ENCODE peak calls at places on chromosomes 6 and 20, in five cellular contexts. X is hepatocyte, B is MM.1S, U is GM23338, E is HCT116. L is an unnamed sample.

GRCh38 chr6:41736207-41736710 is 851 bp upstream of the TFEB start:
- DNase-seq in X (no peak), B (no peak), U (peak; percentile 54), E (no peak), L (no peak)

GRCh38 chr6:42702200-42702599 is 20.2 kb downstream of the PRPH2 start:
- DNase-seq in X (no peak), B (peak; percentile 65), U (no peak), E (peak; percentile 36), L (no peak)

GRCh38 chr6:25010917-25011625 is 75.3 kb upstream of the RIPOR2 start:
- DNase-seq in X (no peak), B (no peak), U (no peak), E (no peak), L (no peak)

GRCh38 chr6:44960898-44961297 is 367.2 kb upstream of the RUNX2 start:
- DNase-seq in X (peak; percentile 6), B (peak; percentile 39), U (no peak), E (peak; percentile 23), L (no peak)

GRCh38 chr20:51902933-51903332 is 100.6 kb upstream of the SALL4 start:
- DNase-seq in X (no peak), B (no peak), U (no peak), E (no peak), L (no peak)

GRCh38 chr6:30725713-30726505 is 5.8 kb downstream of the TUBB start:
- DNase-seq in X (no peak), B (no peak), U (peak; percentile 63), E (no peak), L (peak; percentile 38)

GRCh38 chr6:147285087-147285855 is 81.1 kb downstream of the STXBP5 start:
- DNase-seq in X (peak; percentile 55), B (peak; percentile 37), U (peak; percentile 68), E (peak; percentile 34), L (peak; percentile 40)

GRCh38 chr20:37384683-37385174 is 38.8 kb downstream of the SRC start:
- DNase-seq in X (peak; percentile 71), B (peak; percentile 63), U (peak; percentile 76), E (no peak), L (peak; percentile 74)

GRCh38 chr6:120077489-120077888 is 727.9 kb upstream of the MAN1A1 start:
- DNase-seq in X (peak; percentile 46), B (peak; percentile 10), U (peak; percentile 68), E (peak; percentile 23), L (peak; percentile 29)

GRCh38 chr6:17093692-17094091 is 8.2 kb upstream of the STMND1 start:
- DNase-seq in X (no peak), B (no peak), U (peak; percentile 72), E (no peak), L (no peak)

GRCh38 chr20:47360489-47361267 is 4.2 kb upstream of the ZMYND8 start:
- DNase-seq in X (peak; percentile 85), B (no peak), U (peak; percentile 86), E (peak; percentile 60), L (no peak)

GRCh38 chr6:1809359-1809988 is 199.8 kb downstream of the FOXC1 start:
- DNase-seq in X (no peak), B (no peak), U (no peak), E (no peak), L (no peak)

GRCh38 chr20:55582498-55582897 is 422.8 kb downstream of the CBLN4 start:
- DNase-seq in X (no peak), B (no peak), U (no peak), E (no peak), L (no peak)

GRCh38 chr6:10140121-10140520 is 274.8 kb downstream of the TFAP2A start:
- DNase-seq in X (no peak), B (no peak), U (no peak), E (no peak), L (no peak)

GRCh38 chr6:16450285-16450684 is 211.9 kb downstream of the GMPR start:
- DNase-seq in X (peak; percentile 20), B (no peak), U (no peak), E (peak; percentile 38), L (no peak)

GRCh38 chr6:7080311-7080710 is 27.4 kb upstream of the RREB1 start:
- DNase-seq in X (no peak), B (no peak), U (no peak), E (no peak), L (no peak)

GRCh38 chr6:153484056-153484455 is 353.0 kb upstream of the RGS17 start:
- DNase-seq in X (no peak), B (no peak), U (no peak), E (no peak), L (no peak)

GRCh38 chr6:2714359-2714895 is 36.3 kb downstream of the MYLK4 start:
- DNase-seq in X (no peak), B (no peak), U (no peak), E (no peak), L (no peak)

GRCh38 chr6:142901616-142902015 is 43.4 kb downstream of the HIVEP2 start:
- DNase-seq in X (no peak), B (no peak), U (no peak), E (no peak), L (no peak)

GRCh38 chr20:39885975-39886649 is 802.9 kb downstream of the MAFB start:
- DNase-seq in X (peak; percentile 81), B (peak; percentile 57), U (peak; percentile 94), E (no peak), L (peak; percentile 41)

GRCh38 chr6:148548065-148548748 is 198.6 kb upstream of the UST start:
- DNase-seq in X (no peak), B (no peak), U (no peak), E (no peak), L (no peak)

GRCh38 chr6:113122060-113122459 is 735.1 kb upstream of the MARCKS start:
- DNase-seq in X (peak; percentile 40), B (no peak), U (peak; percentile 74), E (peak; percentile 73), L (no peak)

GRCh38 chr6:40611912-40612311 is 24.7 kb upstream of the LRFN2 start:
- DNase-seq in X (no peak), B (no peak), U (no peak), E (no peak), L (no peak)

GRCh38 chr20:50369225-50370035 is 140.8 kb upstream of the PTPN1 start:
- DNase-seq in X (peak; percentile 77), B (no peak), U (no peak), E (no peak), L (no peak)

GRCh38 chr6:49653942-49654341 is 17.3 kb upstream of the RHAG start:
- DNase-seq in X (no peak), B (no peak), U (no peak), E (no peak), L (no peak)

GRCh38 chr6:24930386-24930785 is 5.4 kb downstream of the RIPOR2 start:
- DNase-seq in X (no peak), B (no peak), U (no peak), E (no peak), L (no peak)

GRCh38 chr6:153096031-153096430 is 35.1 kb downstream of the RGS17 start:
- DNase-seq in X (no peak), B (no peak), U (no peak), E (no peak), L (no peak)

GRCh38 chr6:154931741-154932424 is 63.2 kb upstream of the TIAM2 start:
- DNase-seq in X (no peak), B (no peak), U (peak; percentile 67), E (no peak), L (peak; percentile 31)

GRCh38 chr6:31476515-31477139 is 21.3 kb upstream of the MICB start:
- DNase-seq in X (no peak), B (no peak), U (peak; percentile 49), E (no peak), L (peak; percentile 65)

GRCh38 chr6:4647414-4648365 is 128.5 kb upstream of the CDYL start:
- DNase-seq in X (peak; percentile 86), B (peak; percentile 20), U (peak; percentile 91), E (peak; percentile 74), L (peak; percentile 16)
- H3K4me3 ChIP-seq in X (peak overlapping the region; percentile 4), B (peak overlapping the region; percentile 40), U (peak overlapping the region; percentile 48), E (peak overlapping the region; percentile 36), L (no peak overlapping the region)

GRCh38 chr20:54207053-54207742 is 689 bp upstream of the PFDN4 start:
- DNase-seq in X (no peak), B (no peak), U (no peak), E (no peak), L (no peak)

GRCh38 chr20:54212226-54212625 is 4.3 kb downstream of the PFDN4 start:
- DNase-seq in X (no peak), B (no peak), U (no peak), E (no peak), L (no peak)

GRCh38 chr20:54208492-54209044 is 681 bp downstream of the PFDN4 start:
- DNase-seq in X (peak; percentile 54), B (peak; percentile 27), U (peak; percentile 45), E (no peak), L (peak; percentile 43)

GRCh38 chr20:54207743-54208491 is at the start of gene PFDN4:
- DNase-seq in X (peak; percentile 92), B (peak; percentile 82), U (peak; percentile 88), E (peak; percentile 77), L (peak; percentile 89)

DNA sequence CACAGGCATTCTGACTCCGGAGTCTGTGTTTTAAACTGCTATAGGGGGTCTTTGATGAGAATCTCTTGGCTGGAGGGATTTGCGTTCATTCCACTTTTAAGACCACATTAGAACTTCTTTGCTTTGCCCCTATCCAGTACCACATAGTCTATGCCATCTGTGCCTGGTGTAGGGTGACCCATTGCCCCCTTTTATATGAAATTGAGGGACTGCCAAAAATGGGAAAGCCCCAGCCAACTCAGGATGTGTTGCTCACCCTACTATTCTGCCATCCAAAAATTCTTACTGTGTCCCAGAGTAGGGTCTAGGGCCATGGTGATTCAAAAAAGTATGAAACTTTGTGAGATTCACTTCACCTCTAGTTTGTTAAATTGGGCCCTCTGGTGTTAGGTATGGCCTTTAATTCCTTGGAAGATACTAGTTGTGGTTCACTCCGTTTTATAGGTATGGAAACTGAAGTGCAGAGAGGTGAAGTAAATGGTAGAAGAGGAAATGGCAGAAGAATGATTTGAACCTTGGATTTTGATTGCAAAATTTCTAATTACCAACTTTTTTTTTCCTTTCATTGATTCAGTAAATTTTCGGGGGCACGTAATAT is 1.4 kb downstream of the PFDN4 start:
- DNase-seq in X (no peak), B (no peak), U (no peak), E (no peak), L (no peak)
- TF ChIP-seq EZH2phosphoT487 in X (no peak), B (no peak), U (no peak), E (no peak), L (no peak)

DNA sequence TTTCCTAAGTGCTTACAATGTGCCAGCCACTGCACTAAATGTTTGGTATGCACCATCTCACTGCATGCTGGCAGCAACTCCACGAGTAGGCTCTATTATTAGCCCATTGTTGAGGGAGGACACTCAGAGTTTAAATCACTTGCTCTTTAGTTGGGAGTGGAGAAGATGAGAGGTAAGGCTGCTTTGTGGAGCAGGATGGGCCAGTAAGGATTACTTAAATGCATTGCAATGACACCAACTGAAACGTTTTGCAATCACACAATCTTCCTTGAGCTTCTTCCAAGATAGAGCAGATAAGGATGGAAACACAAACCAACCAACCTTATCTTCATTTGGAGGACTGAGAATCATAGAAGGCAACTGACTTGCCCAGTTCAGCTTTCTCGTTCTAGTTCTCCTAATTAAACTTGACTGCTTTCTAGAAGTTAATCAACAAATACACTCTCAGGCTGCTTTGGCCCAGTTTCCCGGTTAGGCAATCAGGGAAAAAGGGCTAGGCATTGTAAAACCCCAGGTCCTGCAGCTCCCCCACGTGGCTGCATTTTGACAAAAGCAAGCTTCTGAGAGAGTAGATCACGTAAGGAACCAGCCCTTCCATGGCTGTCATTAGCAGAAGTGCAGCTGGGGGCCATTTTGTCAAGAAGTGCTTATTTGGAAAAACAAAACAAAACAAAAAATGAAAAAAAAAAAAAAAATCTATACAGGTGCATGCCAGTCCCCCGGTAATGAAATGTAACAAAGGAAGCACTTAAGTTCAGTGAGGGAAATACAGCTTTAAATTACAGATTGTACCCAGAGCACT is 130.6 kb downstream of the BCAS1 start:
- DNase-seq in X (peak; percentile 91), B (peak; percentile 92), U (peak; percentile 98), E (peak; percentile 88), L (peak; percentile 97)
- H2AFZ ChIP-seq in X (no peak overlapping the region), B (peak overlapping the region; percentile 68), U (peak overlapping the region; percentile 57), E (peak overlapping the region; percentile 90), L (peak overlapping the region; percentile 98)

GRCh38 chr6:89410231-89411018 is 1.6 kb downstream of the RRAGD start:
- DNase-seq in X (no peak), B (peak; percentile 54), U (peak; percentile 85), E (no peak), L (peak; percentile 44)
- H3K4me3 ChIP-seq in X (peak overlapping the region; percentile 93), B (peak overlapping the region; percentile 94), U (peak overlapping the region; percentile 90), E (no peak overlapping the region), L (peak overlapping the region; percentile 84)

L was measured in OCI-LY7.